ENCODE peak calls at places on chromosome 12, in five cellular contexts. One of them, this sample, is unnamed.

GRCh38 chr12:90253674-90254181 is 545.1 kb upstream of the ATP2B1 start:
- DNase-seq in thyroid gland: peak; percentile 11
- DNase-seq in pancreas: peak; percentile 55
- DNase-seq in A549: no peak
- DNase-seq in heart left ventricle: peak; percentile 74
- DNase-seq in this sample: peak; percentile 89

GRCh38 chr12:62919827-62920226 is 15.1 kb downstream of the PPM1H start:
- DNase-seq in A549: no peak
- DNase-seq in heart left ventricle: no peak
- DNase-seq in thyroid gland: no peak
- DNase-seq in pancreas: no peak
- DNase-seq in this sample: peak; percentile 17

GRCh38 chr12:116365114-116365513 is 87.6 kb upstream of the MED13L start:
- DNase-seq in pancreas: no peak
- DNase-seq in heart left ventricle: no peak
- DNase-seq in A549: no peak
- DNase-seq in thyroid gland: no peak
- DNase-seq in this sample: no peak

GRCh38 chr12:121224591-121224990 is 14.7 kb downstream of the P2RX4 start:
- DNase-seq in thyroid gland: no peak
- DNase-seq in A549: no peak
- DNase-seq in heart left ventricle: no peak
- DNase-seq in pancreas: no peak
- DNase-seq in this sample: no peak

GRCh38 chr12:119693511-119693910 is 25.6 kb downstream of the PRKAB1 start:
- DNase-seq in pancreas: no peak
- DNase-seq in A549: no peak
- DNase-seq in thyroid gland: no peak
- DNase-seq in heart left ventricle: no peak
- DNase-seq in this sample: no peak

GRCh38 chr12:16946691-16947090 is 340.7 kb upstream of the LMO3 start:
- DNase-seq in heart left ventricle: no peak
- DNase-seq in pancreas: no peak
- DNase-seq in thyroid gland: no peak
- DNase-seq in A549: no peak
- DNase-seq in this sample: no peak

GRCh38 chr12:40903040-40903439 is 210.8 kb downstream of the CNTN1 start:
- DNase-seq in thyroid gland: no peak
- DNase-seq in pancreas: no peak
- DNase-seq in heart left ventricle: no peak
- DNase-seq in A549: no peak
- DNase-seq in this sample: no peak

GRCh38 chr12:13956060-13956590 is 25.3 kb downstream of the GRIN2B start:
- DNase-seq in heart left ventricle: no peak
- DNase-seq in A549: no peak
- DNase-seq in thyroid gland: no peak
- DNase-seq in pancreas: no peak
- DNase-seq in this sample: no peak

GRCh38 chr12:25824729-25825128 is 133.8 kb upstream of the RASSF8 start:
- DNase-seq in A549: no peak
- DNase-seq in pancreas: no peak
- DNase-seq in heart left ventricle: no peak
- DNase-seq in thyroid gland: peak; percentile 12
- DNase-seq in this sample: no peak

GRCh38 chr12:2053675-2054070 is 886 bp downstream of the CACNA1C start:
- DNase-seq in thyroid gland: no peak
- DNase-seq in heart left ventricle: no peak
- DNase-seq in pancreas: no peak
- DNase-seq in A549: no peak
- DNase-seq in this sample: no peak

GRCh38 chr12:124387510-124387855 is 92.6 kb downstream of the RFLNA start:
- DNase-seq in A549: no peak
- DNase-seq in thyroid gland: no peak
- DNase-seq in heart left ventricle: peak; percentile 83
- DNase-seq in pancreas: peak; percentile 86
- DNase-seq in this sample: peak; percentile 96

GRCh38 chr12:2633176-2633824 is 161.5 kb upstream of the FKBP4 start:
- DNase-seq in heart left ventricle: no peak
- DNase-seq in pancreas: no peak
- DNase-seq in A549: no peak
- DNase-seq in thyroid gland: no peak
- DNase-seq in this sample: no peak

GRCh38 chr12:47068539-47068938 is 10.9 kb upstream of the PCED1B start:
- DNase-seq in A549: no peak
- DNase-seq in pancreas: no peak
- DNase-seq in heart left ventricle: no peak
- DNase-seq in thyroid gland: no peak
- DNase-seq in this sample: no peak

GRCh38 chr12:90174198-90174510 is 465.5 kb upstream of the ATP2B1 start:
- DNase-seq in pancreas: no peak
- DNase-seq in thyroid gland: no peak
- DNase-seq in heart left ventricle: no peak
- DNase-seq in A549: no peak
- DNase-seq in this sample: no peak

GRCh38 chr12:117080707-117081141 is 18.5 kb downstream of the TESC start:
- DNase-seq in thyroid gland: no peak
- DNase-seq in heart left ventricle: no peak
- DNase-seq in A549: no peak
- DNase-seq in pancreas: no peak
- DNase-seq in this sample: no peak

GRCh38 chr12:48631071-48631470 is 51.0 kb downstream of the KANSL2 start:
- DNase-seq in heart left ventricle: no peak
- DNase-seq in thyroid gland: no peak
- DNase-seq in pancreas: no peak
- DNase-seq in A549: no peak
- DNase-seq in this sample: no peak

GRCh38 chr12:5258498-5258897 is 173.4 kb upstream of the NTF3 start:
- DNase-seq in heart left ventricle: no peak
- DNase-seq in A549: no peak
- DNase-seq in pancreas: no peak
- DNase-seq in thyroid gland: no peak
- DNase-seq in this sample: no peak

GRCh38 chr12:57152408-57153038 is 5.1 kb upstream of the LRP1-AS start:
- DNase-seq in thyroid gland: no peak
- DNase-seq in heart left ventricle: no peak
- DNase-seq in A549: no peak
- DNase-seq in pancreas: no peak
- DNase-seq in this sample: peak; percentile 67

GRCh38 chr12:19829100-19829853 is 390.0 kb downstream of the AEBP2 start:
- DNase-seq in pancreas: no peak
- DNase-seq in thyroid gland: no peak
- DNase-seq in heart left ventricle: no peak
- DNase-seq in A549: no peak
- DNase-seq in this sample: no peak

GRCh38 chr12:13534645-13535398 is 338.3 kb downstream of the EMP1 start:
- DNase-seq in pancreas: peak; percentile 22
- DNase-seq in heart left ventricle: peak; percentile 51
- DNase-seq in A549: peak; percentile 31
- DNase-seq in thyroid gland: peak; percentile 71
- DNase-seq in this sample: no peak

GRCh38 chr12:6724409-6724797 is 557 bp downstream of the COPS7A start:
- DNase-seq in thyroid gland: peak; percentile 19
- DNase-seq in heart left ventricle: no peak
- DNase-seq in pancreas: no peak
- DNase-seq in A549: no peak
- DNase-seq in this sample: peak; percentile 8

GRCh38 chr12:131137009-131137835 is 183.5 kb downstream of the ADGRD1 start:
- DNase-seq in thyroid gland: no peak
- DNase-seq in heart left ventricle: no peak
- DNase-seq in A549: no peak
- DNase-seq in pancreas: no peak
- DNase-seq in this sample: no peak

GRCh38 chr12:117733292-117733805 is 235.4 kb downstream of the KSR2 start:
- DNase-seq in pancreas: no peak
- DNase-seq in thyroid gland: no peak
- DNase-seq in heart left ventricle: no peak
- DNase-seq in A549: no peak
- DNase-seq in this sample: no peak

GRCh38 chr12:124422570-124423523 is 128.0 kb downstream of the RFLNA start:
- DNase-seq in pancreas: peak; percentile 82
- DNase-seq in thyroid gland: peak; percentile 96
- DNase-seq in A549: peak; percentile 98
- DNase-seq in heart left ventricle: peak; percentile 95
- DNase-seq in this sample: peak; percentile 86

GRCh38 chr12:119659289-119659897 is 8.5 kb upstream of the PRKAB1 start:
- DNase-seq in A549: peak; percentile 52
- DNase-seq in thyroid gland: no peak
- DNase-seq in heart left ventricle: no peak
- DNase-seq in pancreas: no peak
- DNase-seq in this sample: no peak

GRCh38 chr12:87848248-87848868 is 180.8 kb downstream of the C12orf50 start:
- DNase-seq in thyroid gland: no peak
- DNase-seq in heart left ventricle: no peak
- DNase-seq in A549: peak; percentile 21
- DNase-seq in pancreas: peak; percentile 6
- DNase-seq in this sample: no peak

GRCh38 chr12:22046968-22047390 is 961 bp downstream of the CMAS start:
- DNase-seq in heart left ventricle: no peak
- DNase-seq in A549: no peak
- DNase-seq in pancreas: no peak
- DNase-seq in thyroid gland: no peak
- DNase-seq in this sample: no peak

GRCh38 chr12:52469853-52470252 is 3.8 kb downstream of the KRT6C start:
- DNase-seq in heart left ventricle: no peak
- DNase-seq in pancreas: no peak
- DNase-seq in thyroid gland: no peak
- DNase-seq in A549: no peak
- DNase-seq in this sample: no peak

GRCh38 chr12:95848575-95849388 is 10.0 kb upstream of the SNRPF start:
- DNase-seq in A549: peak; percentile 55
- DNase-seq in thyroid gland: peak; percentile 42
- DNase-seq in heart left ventricle: no peak
- DNase-seq in pancreas: no peak
- DNase-seq in this sample: no peak

GRCh38 chr12:19553177-19553576 is 113.9 kb downstream of the AEBP2 start:
- DNase-seq in A549: no peak
- DNase-seq in thyroid gland: no peak
- DNase-seq in heart left ventricle: no peak
- DNase-seq in pancreas: no peak
- DNase-seq in this sample: no peak

GRCh38 chr12:130483616-130484180 is 146.0 kb downstream of the PIWIL1 start:
- DNase-seq in heart left ventricle: no peak
- DNase-seq in A549: no peak
- DNase-seq in pancreas: no peak
- DNase-seq in thyroid gland: no peak
- DNase-seq in this sample: no peak

GRCh38 chr12:100668939-100669536 is 95.6 kb downstream of the GAS2L3 start:
- DNase-seq in pancreas: peak; percentile 55
- DNase-seq in heart left ventricle: peak; percentile 45
- DNase-seq in A549: peak; percentile 79
- DNase-seq in thyroid gland: peak; percentile 64
- DNase-seq in this sample: no peak

GRCh38 chr12:100669922-100670321 is 96.4 kb downstream of the GAS2L3 start:
- DNase-seq in pancreas: no peak
- DNase-seq in A549: no peak
- DNase-seq in thyroid gland: no peak
- DNase-seq in heart left ventricle: no peak
- DNase-seq in this sample: no peak

GRCh38 chr12:100671396-100672074 is 98.1 kb downstream of the GAS2L3 start:
- DNase-seq in heart left ventricle: no peak
- DNase-seq in thyroid gland: no peak
- DNase-seq in pancreas: no peak
- DNase-seq in A549: no peak
- DNase-seq in this sample: no peak

GRCh38 chr12:100661300-100661951 is 87.9 kb downstream of the GAS2L3 start:
- DNase-seq in A549: no peak
- DNase-seq in pancreas: no peak
- DNase-seq in heart left ventricle: no peak
- DNase-seq in thyroid gland: no peak
- DNase-seq in this sample: no peak

GRCh38 chr12:100666588-100666987 is 93.1 kb downstream of the GAS2L3 start:
- DNase-seq in pancreas: no peak
- DNase-seq in thyroid gland: no peak
- DNase-seq in heart left ventricle: no peak
- DNase-seq in A549: no peak
- DNase-seq in this sample: no peak
- TF ChIP-seq CTCF in pancreas: no peak
- TF ChIP-seq CTCF in thyroid gland: no peak
- TF ChIP-seq CTCF in heart left ventricle: no peak
- TF ChIP-seq CTCF in A549: no peak
- TF ChIP-seq CTCF in this sample: no peak

GRCh38 chr12:43964966-43965365 is 129.1 kb downstream of the TMEM117 start:
- DNase-seq in pancreas: no peak
- DNase-seq in thyroid gland: no peak
- DNase-seq in heart left ventricle: no peak
- DNase-seq in A549: no peak
- DNase-seq in this sample: no peak
- H3K9me3 ChIP-seq in pancreas: no peaks in the 10 kb centered on the region
- H3K9me3 ChIP-seq in thyroid gland: no peaks in the 10 kb centered on the region
- H3K9me3 ChIP-seq in heart left ventricle: no peaks in the 10 kb centered on the region
- H3K9me3 ChIP-seq in A549: no peaks in the 10 kb centered on the region
- H3K9me3 ChIP-seq in this sample: no peaks in the 10 kb centered on the region

DNA sequence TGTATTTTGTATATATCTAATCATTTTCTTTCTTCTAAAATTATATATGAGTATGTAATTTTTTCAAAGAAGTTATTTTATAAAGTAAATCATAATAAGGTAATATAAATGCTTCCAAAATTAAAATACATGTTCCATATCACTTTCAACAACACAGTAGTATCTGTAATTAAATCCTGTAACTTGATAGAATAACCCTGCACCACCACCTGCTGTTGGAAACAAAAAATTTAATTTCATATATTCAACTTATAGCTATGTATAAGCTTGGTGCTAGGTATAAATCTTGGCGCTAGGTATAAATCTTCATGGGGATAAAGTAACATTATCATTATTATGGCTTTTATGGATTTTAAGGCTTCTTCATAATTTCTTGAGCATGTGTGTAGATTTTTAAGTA is 149.7 kb upstream of the DCN start:
- DNase-seq in thyroid gland: no peak
- DNase-seq in pancreas: no peak
- DNase-seq in A549: no peak
- DNase-seq in heart left ventricle: no peak
- DNase-seq in this sample: no peak
- TF ChIP-seq CTCF in thyroid gland: no peak
- TF ChIP-seq CTCF in pancreas: no peak
- TF ChIP-seq CTCF in A549: no peak
- TF ChIP-seq CTCF in heart left ventricle: no peak
- TF ChIP-seq CTCF in this sample: no peak

GRCh38 chr12:28209782-28210181 is 19.5 kb downstream of the CCDC91 start:
- DNase-seq in thyroid gland: no peak
- DNase-seq in A549: no peak
- DNase-seq in heart left ventricle: no peak
- DNase-seq in pancreas: no peak
- DNase-seq in this sample: no peak

GRCh38 chr12:28215021-28215420 is 24.8 kb downstream of the CCDC91 start:
- DNase-seq in A549: no peak
- DNase-seq in pancreas: no peak
- DNase-seq in heart left ventricle: no peak
- DNase-seq in thyroid gland: no peak
- DNase-seq in this sample: no peak

GRCh38 chr12:28217805-28218204 is 27.5 kb downstream of the CCDC91 start:
- DNase-seq in heart left ventricle: no peak
- DNase-seq in thyroid gland: no peak
- DNase-seq in A549: no peak
- DNase-seq in pancreas: no peak
- DNase-seq in this sample: no peak

GRCh38 chr12:28216016-28216415 is 25.8 kb downstream of the CCDC91 start:
- DNase-seq in A549: no peak
- DNase-seq in thyroid gland: no peak
- DNase-seq in pancreas: no peak
- DNase-seq in heart left ventricle: no peak
- DNase-seq in this sample: no peak

GRCh38 chr12:28212182-28212581 is 21.9 kb downstream of the CCDC91 start:
- DNase-seq in heart left ventricle: no peak
- DNase-seq in thyroid gland: no peak
- DNase-seq in pancreas: no peak
- DNase-seq in A549: no peak
- DNase-seq in this sample: no peak
- H3K9me3 ChIP-seq in heart left ventricle: no peaks in the 10 kb centered on the region
- H3K9me3 ChIP-seq in thyroid gland: no peaks in the 10 kb centered on the region
- H3K9me3 ChIP-seq in pancreas: no peaks in the 10 kb centered on the region
- H3K9me3 ChIP-seq in A549: peaks cover 21% of the 10 kb centered on the region
- H3K9me3 ChIP-seq in this sample: no peaks in the 10 kb centered on the region